ENCODE peak calls at places on chromosomes 2 and 18, in four cellular contexts. P, B, J and Q are unnamed samples.

GRCh38 chr2:66317268-66317899 is 117.5 kb upstream of the MEIS1 start:
- DNase-seq in P (no peak), B (no peak), J (no peak), Q (no peak)

GRCh38 chr2:199602271-199602895 is 144.6 kb upstream of the SATB2 start:
- DNase-seq in P (no peak), B (no peak), J (no peak), Q (peak; percentile 13)

GRCh38 chr2:2021995-2022394 is 277.7 kb upstream of the PXDN start:
- DNase-seq in P (no peak), B (no peak), J (no peak), Q (no peak)

GRCh38 chr18:56884511-56884910 is 233.4 kb downstream of the WDR7 start:
- DNase-seq in P (no peak), B (no peak), J (no peak), Q (no peak)

GRCh38 chr2:12484536-12485115 is 232.1 kb upstream of the TRIB2 start:
- DNase-seq in P (no peak), B (no peak), J (no peak), Q (no peak)

GRCh38 chr2:177727577-177728351 is 335.2 kb downstream of the AGPS start:
- DNase-seq in P (no peak), B (no peak), J (no peak), Q (no peak)

GRCh38 chr2:47004905-47005495 is 89.4 kb upstream of the MCFD2 start:
- DNase-seq in P (no peak), B (no peak), J (no peak), Q (no peak)

GRCh38 chr2:57146951-57147350 is 899.7 kb upstream of the VRK2 start:
- DNase-seq in P (no peak), B (no peak), J (no peak), Q (no peak)

GRCh38 chr2:208040199-208041171 is 15.2 kb upstream of the PLEKHM3 start:
- DNase-seq in P (peak; percentile 15), B (peak; percentile 61), J (peak; percentile 40), Q (peak; percentile 80)

GRCh38 chr2:57444731-57445414 is 601.7 kb upstream of the VRK2 start:
- DNase-seq in P (no peak), B (no peak), J (no peak), Q (no peak)

GRCh38 chr2:112795720-112796119 is 11.4 kb upstream of the IL1A start:
- DNase-seq in P (no peak), B (no peak), J (no peak), Q (no peak)

GRCh38 chr18:8496186-8496585 is 113.1 kb upstream of the RAB12 start:
- DNase-seq in P (no peak), B (no peak), J (no peak), Q (no peak)

GRCh38 chr2:205757271-205757670 is 75.0 kb downstream of the NRP2 start:
- DNase-seq in P (no peak), B (no peak), J (no peak), Q (no peak)

GRCh38 chr2:224062481-224063307 is 23.6 kb upstream of the SERPINE2 start:
- DNase-seq in P (no peak), B (no peak), J (no peak), Q (no peak)

GRCh38 chr2:121355488-121355887 is 70.5 kb upstream of the TFCP2L1 start:
- DNase-seq in P (no peak), B (no peak), J (no peak), Q (peak; percentile 67)

GRCh38 chr2:1910562-1911256 is 166.4 kb upstream of the PXDN start:
- DNase-seq in P (no peak), B (no peak), J (no peak), Q (no peak)

GRCh38 chr18:35619468-35619867 is 37.9 kb downstream of the GALNT1 start:
- DNase-seq in P (no peak), B (no peak), J (no peak), Q (no peak)

GRCh38 chr2:226794751-226795171 is 4.9 kb downstream of the IRS1 start:
- DNase-seq in P (no peak), B (no peak), J (no peak), Q (no peak)

GRCh38 chr2:220036431-220036830 is 409.0 kb downstream of the SLC4A3 start:
- DNase-seq in P (no peak), B (no peak), J (no peak), Q (no peak)

GRCh38 chr18:55322176-55322735 is 265.7 kb downstream of the TCF4 start:
- DNase-seq in P (no peak), B (peak; percentile 87), J (no peak), Q (peak; percentile 75)

GRCh38 chr2:103292570-103293265 is 530.9 kb downstream of the TMEM182 start:
- DNase-seq in P (no peak), B (no peak), J (no peak), Q (no peak)

GRCh38 chr2:36572054-36572751 is 25.8 kb downstream of the FEZ2 start:
- DNase-seq in P (no peak), B (no peak), J (no peak), Q (no peak)

GRCh38 chr18:10455726-10456453 is 1.5 kb downstream of the APCDD1 start:
- DNase-seq in P (no peak), B (no peak), J (no peak), Q (no peak)

GRCh38 chr18:10450986-10451385 is 3.4 kb upstream of the APCDD1 start:
- DNase-seq in P (no peak), B (no peak), J (no peak), Q (no peak)

GRCh38 chr18:10454800-10455550 is 540 bp downstream of the APCDD1 start:
- DNase-seq in P (no peak), B (no peak), J (no peak), Q (no peak)

GRCh38 chr18:10453885-10454772 is at the start of gene APCDD1:
- DNase-seq in P (no peak), B (peak; percentile 82), J (no peak), Q (peak; percentile 45)

GRCh38 chr18:10453261-10453884 is 1.1 kb upstream of the APCDD1 start:
- DNase-seq in P (no peak), B (no peak), J (no peak), Q (no peak)
- H3K4me3 ChIP-seq in P (peak overlapping the region; percentile 63), B (peak overlapping the region; percentile 76), J (no peak overlapping the region), Q (no peak overlapping the region)

GRCh38 chr2:182726473-182726872 is 10.4 kb downstream of the DNAJC10 start:
- DNase-seq in P (no peak), B (no peak), J (no peak), Q (no peak)
- H3K4me3 ChIP-seq in P (no peak overlapping the region), B (no peak overlapping the region), J (no peak overlapping the region), Q (no peak overlapping the region)

GRCh38 chr2:110771549-110772382 is 39.4 kb downstream of the ACOXL start:
- DNase-seq in P (no peak), B (no peak), J (no peak), Q (no peak)

GRCh38 chr2:110764931-110765330 is 32.6 kb downstream of the ACOXL start:
- DNase-seq in P (no peak), B (no peak), J (no peak), Q (no peak)

GRCh38 chr2:110770308-110770695 is 37.9 kb downstream of the ACOXL start:
- DNase-seq in P (no peak), B (peak; percentile 44), J (no peak), Q (no peak)

GRCh38 chr2:110770696-110771425 is 38.5 kb downstream of the ACOXL start:
- DNase-seq in P (no peak), B (peak; percentile 35), J (no peak), Q (no peak)

DNA sequence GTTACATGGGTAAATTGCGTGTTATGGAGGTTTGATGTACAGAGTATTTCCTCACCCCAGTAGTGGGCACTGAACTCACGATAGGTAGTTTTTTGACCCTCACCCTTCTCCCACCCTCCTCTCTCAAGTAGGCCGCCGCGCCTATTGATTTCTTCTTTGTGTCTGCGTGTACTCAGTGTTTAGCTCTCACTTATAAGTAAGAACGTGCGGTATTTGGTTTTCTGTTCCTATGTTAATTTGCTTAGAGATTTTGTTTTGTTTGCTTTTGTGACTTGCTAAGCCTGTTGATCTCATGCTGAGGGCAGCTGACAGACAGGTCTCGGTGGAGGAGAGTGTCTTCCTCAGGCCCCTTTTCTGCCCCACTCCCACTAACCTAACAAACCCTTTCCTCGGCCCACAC is 36.2 kb downstream of the ACOXL start:
- DNase-seq in P (no peak), B (no peak), J (no peak), Q (no peak)
- H3K4me3 ChIP-seq in P (no peak overlapping the region), B (no peak overlapping the region), J (no peak overlapping the region), Q (no peak overlapping the region)

GRCh38 chr2:64327129-64327509 is 126.8 kb upstream of the LGALSL start:
- DNase-seq in P (no peak), B (no peak), J (no peak), Q (no peak)
- H3K4me3 ChIP-seq in P (no peak overlapping the region), B (peak overlapping the region; percentile 56), J (peak overlapping the region; percentile 35), Q (no peak overlapping the region)

GRCh38 chr18:58449366-58449935 is 179.4 kb downstream of the ALPK2 start:
- DNase-seq in P (no peak), B (no peak), J (no peak), Q (no peak)

GRCh38 chr18:58447342-58448190 is 181.3 kb downstream of the ALPK2 start:
- DNase-seq in P (no peak), B (no peak), J (no peak), Q (no peak)

GRCh38 chr18:58451115-58451971 is 177.5 kb downstream of the ALPK2 start:
- DNase-seq in P (no peak), B (no peak), J (no peak), Q (no peak)

GRCh38 chr18:58443671-58444070 is 185.2 kb downstream of the ALPK2 start:
- DNase-seq in P (no peak), B (no peak), J (no peak), Q (no peak)

GRCh38 chr18:58446661-58447060 is 182.2 kb downstream of the ALPK2 start:
- DNase-seq in P (no peak), B (no peak), J (no peak), Q (no peak)
- H3K4me3 ChIP-seq in P (no peak overlapping the region), B (no peak overlapping the region), J (no peak overlapping the region), Q (no peak overlapping the region)